ENCODE peak calls at places on chromosomes 7 and 10, in seven cellular contexts. H is amniotic epithelial cell, J is GM10248, I is Panc1, S is GM03348, E is MCF 10A, X is fibroblast of the aortic adventitia. Y is an unnamed sample.

GRCh38 chr7:125032943-125033342 is 103.3 kb upstream of the POT1 start:
- DNase-seq in H (no peak), J (no peak), I (no peak), S (no peak), E (no peak), X (no peak), Y (no peak)

GRCh38 chr10:122445904-122446303 is 8.5 kb upstream of the ARMS2 start:
- DNase-seq in H (no peak), J (no peak), I (no peak), S (no peak), E (no peak), X (no peak), Y (no peak)

GRCh38 chr10:84493951-84494848 is 165.8 kb downstream of the CCSER2 start:
- DNase-seq in H (peak; percentile 73), J (no peak), I (peak; percentile 60), S (peak; percentile 12), E (peak; percentile 52), X (peak; percentile 47), Y (no peak)

GRCh38 chr7:122303971-122304603 is 463 bp downstream of the FEZF1 start:
- DNase-seq in H (no peak), J (no peak), I (no peak), S (no peak), E (no peak), X (no peak), Y (no peak)

GRCh38 chr10:69628876-69629275 is 1.2 kb upstream of the FAM241B start:
- DNase-seq in H (no peak), J (no peak), I (no peak), S (no peak), E (no peak), X (no peak), Y (no peak)

GRCh38 chr7:102451371-102452054 is 13.2 kb downstream of the ALKBH4 start:
- DNase-seq in H (no peak), J (no peak), I (no peak), S (peak; percentile 64), E (peak; percentile 62), X (no peak), Y (no peak)

GRCh38 chr10:60258429-60258797 is 131.3 kb downstream of the ANK3 start:
- DNase-seq in H (no peak), J (no peak), I (no peak), S (no peak), E (no peak), X (no peak), Y (no peak)

GRCh38 chr10:125768217-125768616 is 7.4 kb downstream of the MMP21 start:
- DNase-seq in H (peak; percentile 29), J (no peak), I (no peak), S (peak; percentile 41), E (peak; percentile 22), X (peak; percentile 46), Y (no peak)

GRCh38 chr10:49446031-49446430 is 50.1 kb upstream of the DRGX start:
- DNase-seq in H (peak; percentile 71), J (no peak), I (no peak), S (no peak), E (peak; percentile 18), X (peak; percentile 59), Y (no peak)

GRCh38 chr10:79392020-79392398 is 44.7 kb downstream of the PPIF start:
- DNase-seq in H (no peak), J (no peak), I (no peak), S (no peak), E (no peak), X (no peak), Y (no peak)

GRCh38 chr10:101774589-101775272 is 1.2 kb downstream of the FGF8 start:
- DNase-seq in H (no peak), J (peak; percentile 33), I (no peak), S (no peak), E (no peak), X (no peak), Y (no peak)

GRCh38 chr7:84291756-84292155 is 97.2 kb upstream of the SEMA3A start:
- DNase-seq in H (no peak), J (no peak), I (no peak), S (no peak), E (no peak), X (no peak), Y (no peak)

GRCh38 chr10:124521429-124521871 is 59.8 kb downstream of the LHPP start:
- DNase-seq in H (no peak), J (no peak), I (no peak), S (no peak), E (no peak), X (no peak), Y (no peak)